ENCODE peak calls at places on chromosomes 7 and 10, in nine cellular contexts. One of them, this sample, is unnamed.

GRCh38 chr7:90952649-90952991 is 311.6 kb upstream of the FZD1 start:
- DNase-seq in activated gamma-delta T cell treated with Interleukin-2 at 50 U/mL for 16 hours: no peak
- DNase-seq in cardiac muscle cell: no peak
- DNase-seq in posterior cingulate gyrus: no peak
- DNase-seq in activated CD8-positive, alpha-beta memory T cell treated with anti-CD3 and anti-CD28 coated beads, Interleukin-2, amount 10 ng/mL, durations not matched to agents 7 days and 5 days: no peak
- DNase-seq in astrocyte of the hippocampus: peak; percentile 42
- DNase-seq in IMR-90: no peak
- DNase-seq in endothelial cell: no peak
- DNase-seq in activated T-cell treated with anti-CD3 and anti-CD28 coated beads for 48 hours: no peak
- DNase-seq in this sample: peak; percentile 66

GRCh38 chr7:24795407-24795767 is 38.1 kb upstream of the GSDME start:
- DNase-seq in cardiac muscle cell: no peak
- DNase-seq in IMR-90: no peak
- DNase-seq in activated T-cell treated with anti-CD3 and anti-CD28 coated beads for 48 hours: no peak
- DNase-seq in posterior cingulate gyrus: no peak
- DNase-seq in astrocyte of the hippocampus: no peak
- DNase-seq in activated CD8-positive, alpha-beta memory T cell treated with anti-CD3 and anti-CD28 coated beads, Interleukin-2, amount 10 ng/mL, durations not matched to agents 7 days and 5 days: no peak
- DNase-seq in activated gamma-delta T cell treated with Interleukin-2 at 50 U/mL for 16 hours: no peak
- DNase-seq in endothelial cell: no peak
- DNase-seq in this sample: no peak

GRCh38 chr7:131507592-131508331 is 48.7 kb downstream of the PODXL start:
- DNase-seq in endothelial cell: peak; percentile 82
- DNase-seq in astrocyte of the hippocampus: peak; percentile 86
- DNase-seq in IMR-90: peak; percentile 60
- DNase-seq in activated gamma-delta T cell treated with Interleukin-2 at 50 U/mL for 16 hours: peak; percentile 78
- DNase-seq in activated T-cell treated with anti-CD3 and anti-CD28 coated beads for 48 hours: peak; percentile 77
- DNase-seq in posterior cingulate gyrus: peak; percentile 87
- DNase-seq in cardiac muscle cell: peak; percentile 76
- DNase-seq in activated CD8-positive, alpha-beta memory T cell treated with anti-CD3 and anti-CD28 coated beads, Interleukin-2, amount 10 ng/mL, durations not matched to agents 7 days and 5 days: peak; percentile 88
- DNase-seq in this sample: peak; percentile 51

GRCh38 chr10:49187950-49188761 is at the start of gene TMEM273:
- DNase-seq in activated gamma-delta T cell treated with Interleukin-2 at 50 U/mL for 16 hours: no peak
- DNase-seq in cardiac muscle cell: no peak
- DNase-seq in activated CD8-positive, alpha-beta memory T cell treated with anti-CD3 and anti-CD28 coated beads, Interleukin-2, amount 10 ng/mL, durations not matched to agents 7 days and 5 days: peak; percentile 81
- DNase-seq in IMR-90: no peak
- DNase-seq in endothelial cell: no peak
- DNase-seq in astrocyte of the hippocampus: peak; percentile 67
- DNase-seq in activated T-cell treated with anti-CD3 and anti-CD28 coated beads for 48 hours: no peak
- DNase-seq in posterior cingulate gyrus: peak; percentile 84
- DNase-seq in this sample: no peak

GRCh38 chr10:72186213-72186612 is 29.6 kb upstream of the ANAPC16 start:
- DNase-seq in activated CD8-positive, alpha-beta memory T cell treated with anti-CD3 and anti-CD28 coated beads, Interleukin-2, amount 10 ng/mL, durations not matched to agents 7 days and 5 days: no peak
- DNase-seq in posterior cingulate gyrus: no peak
- DNase-seq in IMR-90: peak; percentile 37
- DNase-seq in cardiac muscle cell: peak; percentile 60
- DNase-seq in astrocyte of the hippocampus: no peak
- DNase-seq in activated gamma-delta T cell treated with Interleukin-2 at 50 U/mL for 16 hours: no peak
- DNase-seq in activated T-cell treated with anti-CD3 and anti-CD28 coated beads for 48 hours: no peak
- DNase-seq in endothelial cell: no peak
- DNase-seq in this sample: no peak

GRCh38 chr7:150903627-150904026 is 51.3 kb downstream of the AOC1 start:
- DNase-seq in activated CD8-positive, alpha-beta memory T cell treated with anti-CD3 and anti-CD28 coated beads, Interleukin-2, amount 10 ng/mL, durations not matched to agents 7 days and 5 days: no peak
- DNase-seq in activated gamma-delta T cell treated with Interleukin-2 at 50 U/mL for 16 hours: no peak
- DNase-seq in posterior cingulate gyrus: peak; percentile 64
- DNase-seq in activated T-cell treated with anti-CD3 and anti-CD28 coated beads for 48 hours: no peak
- DNase-seq in endothelial cell: no peak
- DNase-seq in cardiac muscle cell: no peak
- DNase-seq in IMR-90: peak; percentile 81
- DNase-seq in astrocyte of the hippocampus: peak; percentile 95
- DNase-seq in this sample: no peak

GRCh38 chr7:135672560-135673359 is 10.4 kb downstream of the STMP1 start:
- DNase-seq in activated gamma-delta T cell treated with Interleukin-2 at 50 U/mL for 16 hours: no peak
- DNase-seq in IMR-90: peak; percentile 84
- DNase-seq in posterior cingulate gyrus: no peak
- DNase-seq in astrocyte of the hippocampus: peak; percentile 87
- DNase-seq in activated CD8-positive, alpha-beta memory T cell treated with anti-CD3 and anti-CD28 coated beads, Interleukin-2, amount 10 ng/mL, durations not matched to agents 7 days and 5 days: no peak
- DNase-seq in activated T-cell treated with anti-CD3 and anti-CD28 coated beads for 48 hours: no peak
- DNase-seq in endothelial cell: peak; percentile 28
- DNase-seq in cardiac muscle cell: peak; percentile 85
- DNase-seq in this sample: peak; percentile 33

GRCh38 chr7:82507365-82507975 is 63.9 kb upstream of the CACNA2D1 start:
- DNase-seq in endothelial cell: no peak
- DNase-seq in cardiac muscle cell: no peak
- DNase-seq in activated CD8-positive, alpha-beta memory T cell treated with anti-CD3 and anti-CD28 coated beads, Interleukin-2, amount 10 ng/mL, durations not matched to agents 7 days and 5 days: no peak
- DNase-seq in activated gamma-delta T cell treated with Interleukin-2 at 50 U/mL for 16 hours: no peak
- DNase-seq in activated T-cell treated with anti-CD3 and anti-CD28 coated beads for 48 hours: no peak
- DNase-seq in posterior cingulate gyrus: no peak
- DNase-seq in astrocyte of the hippocampus: no peak
- DNase-seq in IMR-90: no peak
- DNase-seq in this sample: no peak

GRCh38 chr7:121328508-121329459 is at the start of gene WNT16:
- DNase-seq in endothelial cell: peak; percentile 18
- DNase-seq in cardiac muscle cell: no peak
- DNase-seq in IMR-90: no peak
- DNase-seq in activated gamma-delta T cell treated with Interleukin-2 at 50 U/mL for 16 hours: no peak
- DNase-seq in posterior cingulate gyrus: no peak
- DNase-seq in activated T-cell treated with anti-CD3 and anti-CD28 coated beads for 48 hours: no peak
- DNase-seq in astrocyte of the hippocampus: peak; percentile 53
- DNase-seq in activated CD8-positive, alpha-beta memory T cell treated with anti-CD3 and anti-CD28 coated beads, Interleukin-2, amount 10 ng/mL, durations not matched to agents 7 days and 5 days: no peak
- DNase-seq in this sample: peak; percentile 31

GRCh38 chr10:5960070-5960972 is 17.0 kb downstream of the IL15RA start:
- DNase-seq in endothelial cell: no peak
- DNase-seq in posterior cingulate gyrus: no peak
- DNase-seq in cardiac muscle cell: peak; percentile 79
- DNase-seq in astrocyte of the hippocampus: peak; percentile 64
- DNase-seq in activated CD8-positive, alpha-beta memory T cell treated with anti-CD3 and anti-CD28 coated beads, Interleukin-2, amount 10 ng/mL, durations not matched to agents 7 days and 5 days: no peak
- DNase-seq in IMR-90: peak; percentile 73
- DNase-seq in activated gamma-delta T cell treated with Interleukin-2 at 50 U/mL for 16 hours: no peak
- DNase-seq in activated T-cell treated with anti-CD3 and anti-CD28 coated beads for 48 hours: no peak
- DNase-seq in this sample: no peak

This sample was measured in neuronal stem cell.